ENCODE peak calls at places on chromosomes 1 and 21, in nine cellular contexts. F is left ventricle myocardium inferior, B is prostate gland, S is cardiac muscle cell, O is heart right ventricle, R is ovary, U is heart left ventricle, X is tibial artery, A is fibroblast of lung. T is an unnamed sample.

GRCh38 chr1:43636006-43636641 is 13.8 kb upstream of the KDM4A start:
- DNase-seq in F (no peak), B (no peak), S (no peak), O (no peak), R (no peak), U (no peak), X (no peak), A (no peak), T (no peak)

GRCh38 chr21:42539931-42540343 is 26.3 kb downstream of the SLC37A1 start:
- DNase-seq in F (no peak), B (no peak), S (no peak), O (no peak), R (no peak), U (peak; percentile 25), X (peak; percentile 58), A (no peak), T (no peak)

GRCh38 chr1:181587870-181588438 is 104.6 kb downstream of the CACNA1E start:
- DNase-seq in F (no peak), B (no peak), S (no peak), O (no peak), R (no peak), U (no peak), X (no peak), A (no peak), T (peak; percentile 47)

GRCh38 chr1:41662061-41662655 is 177.7 kb upstream of the EDN2 start:
- DNase-seq in F (peak; percentile 65), B (peak; percentile 73), S (peak; percentile 79), O (peak; percentile 71), R (peak; percentile 64), U (peak; percentile 82), X (peak; percentile 84), A (peak; percentile 83), T (peak; percentile 65)

GRCh38 chr1:184483101-184483813 is 96.4 kb downstream of the C1orf21 start:
- DNase-seq in F (no peak), B (peak; percentile 61), S (peak; percentile 59), O (no peak), R (no peak), U (no peak), X (no peak), A (peak; percentile 83), T (peak; percentile 36)

GRCh38 chr1:211643324-211644212 is 31.9 kb downstream of the NEK2 start:
- DNase-seq in F (no peak), B (peak; percentile 82), S (no peak), O (no peak), R (peak; percentile 50), U (no peak), X (peak; percentile 86), A (no peak), T (peak; percentile 24)

GRCh38 chr1:230069813-230070212 is 2.8 kb downstream of the GALNT2 start:
- DNase-seq in F (no peak), B (peak; percentile 9), S (no peak), O (no peak), R (no peak), U (no peak), X (no peak), A (peak; percentile 27), T (no peak)

GRCh38 chr1:15709226-15709625 is 25.1 kb downstream of the PLEKHM2 start:
- DNase-seq in F (no peak), B (no peak), S (no peak), O (no peak), R (no peak), U (no peak), X (no peak), A (no peak), T (no peak)

GRCh38 chr1:201715801-201716741 is 112.9 kb upstream of the IPO9 start:
- DNase-seq in F (no peak), B (no peak), S (no peak), O (no peak), R (peak; percentile 38), U (peak; percentile 53), X (peak; percentile 70), A (no peak), T (no peak)

GRCh38 chr1:24946861-24947658 is 17.0 kb upstream of the RUNX3 start:
- DNase-seq in F (no peak), B (no peak), S (no peak), O (no peak), R (no peak), U (no peak), X (no peak), A (no peak), T (no peak)

GRCh38 chr1:41689596-41689995 is 205.1 kb upstream of the EDN2 start:
- DNase-seq in F (no peak), B (no peak), S (no peak), O (no peak), R (no peak), U (no peak), X (no peak), A (no peak), T (peak; percentile 34)

GRCh38 chr1:200226969-200227303 is 182.9 kb downstream of the ZNF281 start:
- DNase-seq in F (no peak), B (no peak), S (no peak), O (no peak), R (no peak), U (no peak), X (no peak), A (no peak), T (no peak)

GRCh38 chr1:42973304-42973703 is 14.6 kb upstream of the SLC2A1 start:
- DNase-seq in F (peak; percentile 36), B (no peak), S (no peak), O (no peak), R (no peak), U (no peak), X (no peak), A (no peak), T (no peak)

GRCh38 chr1:156668801-156669637 is 8.2 kb downstream of the NES start:
- DNase-seq in F (no peak), B (no peak), S (no peak), O (no peak), R (no peak), U (no peak), X (no peak), A (no peak), T (no peak)
- H3K27ac ChIP-seq in F (peak overlapping the region; percentile 96), B (peak overlapping the region; percentile 69), S (peak overlapping the region; percentile 100), O (peak overlapping the region; percentile 88), R (no peak overlapping the region), U (peak overlapping the region; percentile 92), X (peak overlapping the region; percentile 77), A (no peak overlapping the region), T (peak overlapping the region; percentile 83)

DNA sequence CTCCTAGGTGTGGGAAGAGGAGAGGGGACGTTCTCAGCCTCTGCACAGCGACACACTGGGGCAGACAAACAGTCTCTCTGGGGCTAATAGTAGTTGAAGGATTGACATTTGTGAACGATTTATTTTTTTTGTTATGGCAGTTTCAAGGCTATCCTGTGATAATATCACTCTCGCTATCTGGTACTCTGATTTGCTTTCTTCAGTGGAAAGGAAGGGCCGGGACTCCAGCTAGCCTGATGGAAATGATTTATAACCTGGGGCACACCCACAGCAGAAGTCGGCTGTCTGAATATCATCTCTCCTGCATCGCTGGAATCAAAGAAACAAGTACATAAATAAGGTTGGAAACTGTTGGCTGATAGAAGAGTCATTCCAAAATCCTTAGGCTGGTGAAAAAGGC is 122.7 kb downstream of the KCNN3 start:
- DNase-seq in F (no peak), B (no peak), S (no peak), O (no peak), R (no peak), U (no peak), X (no peak), A (no peak), T (no peak)
- H3K27ac ChIP-seq in F (peak overlapping the region; percentile 60), B (no peak overlapping the region), S (no peak overlapping the region), O (no peak overlapping the region), R (no peak overlapping the region), U (peak overlapping the region; percentile 37), X (no peak overlapping the region), A (no peak overlapping the region), T (no peak overlapping the region)

DNA sequence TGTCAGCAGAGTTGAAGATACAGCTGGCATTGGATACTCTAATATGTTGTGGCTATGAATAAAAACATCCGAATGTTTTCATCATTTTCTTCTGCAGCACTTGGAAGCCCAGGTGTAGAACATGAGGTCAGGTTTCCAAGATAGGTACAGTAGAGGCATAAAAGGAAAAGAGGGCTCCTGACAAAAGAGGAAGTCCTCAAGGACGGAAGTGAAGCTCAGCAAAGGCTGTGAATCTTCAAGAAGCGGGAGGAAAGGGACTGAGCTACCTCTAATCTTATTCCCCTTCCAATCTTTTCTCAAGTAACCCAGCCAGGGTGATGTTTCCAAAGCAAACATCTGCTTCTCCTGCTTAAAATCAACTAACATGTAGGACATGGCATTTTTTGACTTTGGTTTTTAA is 4.4 kb upstream of the PIK3C2B start:
- DNase-seq in F (no peak), B (no peak), S (no peak), O (no peak), R (no peak), U (no peak), X (no peak), A (no peak), T (no peak)
- H3K27ac ChIP-seq in F (peak overlapping the region; percentile 39), B (no peak overlapping the region), S (no peak overlapping the region), O (no peak overlapping the region), R (no peak overlapping the region), U (no peak overlapping the region), X (no peak overlapping the region), A (no peak overlapping the region), T (no peak overlapping the region)

DNA sequence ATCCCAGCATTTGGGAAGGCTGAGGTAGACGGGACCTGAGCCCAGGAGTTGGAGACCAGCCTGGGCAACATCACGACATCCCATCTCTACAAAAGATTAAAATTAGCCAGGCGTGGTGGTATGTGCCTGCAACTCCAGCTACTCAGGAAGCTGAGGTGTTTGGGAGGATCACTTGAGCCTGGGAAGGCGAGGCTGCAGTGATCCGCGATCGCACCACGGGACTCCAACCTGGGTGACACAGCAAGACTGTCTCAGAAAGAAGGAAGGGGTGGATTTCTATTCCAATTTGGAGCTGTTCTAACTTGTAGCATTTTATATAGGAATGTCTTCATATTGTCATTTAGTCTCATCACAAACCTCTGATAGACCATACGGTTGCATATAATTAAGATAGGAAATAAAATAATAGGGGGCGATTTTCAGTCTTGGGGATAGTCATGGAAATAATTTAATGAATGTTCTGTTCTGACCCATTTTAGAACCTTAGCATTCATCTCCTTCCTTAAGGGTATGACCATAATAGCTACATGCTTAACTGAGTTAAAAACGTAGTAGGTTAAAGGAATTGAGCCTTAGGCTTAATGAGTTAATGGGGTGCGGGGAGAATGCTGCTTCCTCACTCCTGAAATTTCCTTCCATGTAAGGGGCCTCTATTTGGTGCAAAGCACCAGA is 93.1 kb downstream of the ADCY10 start:
- DNase-seq in F (no peak), B (no peak), S (no peak), O (no peak), R (no peak), U (no peak), X (no peak), A (no peak), T (no peak)
- H3K27ac ChIP-seq in F (peak overlapping the region; percentile 80), B (peak overlapping the region; percentile 67), S (no peak overlapping the region), O (peak overlapping the region; percentile 85), R (no peak overlapping the region), U (peak overlapping the region; percentile 72), X (peak overlapping the region; percentile 67), A (peak overlapping the region; percentile 83), T (no peak overlapping the region)

GRCh38 chr21:38751379-38752050 is 54.2 kb upstream of the ETS2 start:
- DNase-seq in F (peak; percentile 43), B (no peak), S (peak; percentile 95), O (peak; percentile 38), R (peak; percentile 32), U (peak; percentile 70), X (peak; percentile 93), A (peak; percentile 77), T (peak; percentile 89)
- H3K27ac ChIP-seq in F (peak overlapping the region; percentile 31), B (peak overlapping the region; percentile 78), S (no peak overlapping the region), O (peak overlapping the region; percentile 77), R (no peak overlapping the region), U (peak overlapping the region; percentile 84), X (peak overlapping the region; percentile 80), A (no peak overlapping the region), T (peak overlapping the region; percentile 79)

T was measured in testis.